ENCODE peak calls at places on chromosomes 11 and 22, in four cellular contexts. M, H, C and T are unnamed samples.

GRCh38 chr11:104490182-104490581 is 326.2 kb upstream of the PDGFD start:
- DNase-seq in C (no peak), M (no peak), H (no peak), T (no peak)

GRCh38 chr11:85118151-85118550 is 509.0 kb downstream of the DLG2 start:
- DNase-seq in H (no peak), C (no peak), M (no peak), T (no peak)

GRCh38 chr22:20436309-20437252 is 1.0 kb downstream of the SCARF2 start:
- DNase-seq in H (no peak), M (peak; percentile 74), C (no peak), T (no peak)

GRCh38 chr11:117484159-117484558 is 156.5 kb downstream of the CEP164 start:
- DNase-seq in C (no peak), M (no peak), H (no peak), T (no peak)

GRCh38 chr11:44556735-44557409 is 8.6 kb upstream of the CD82 start:
- DNase-seq in H (peak; percentile 34), C (peak; percentile 58), M (peak; percentile 70), T (no peak)

GRCh38 chr11:47861762-47862161 is 13.6 kb upstream of the NUP160 start:
- DNase-seq in C (peak; percentile 17), M (no peak), H (no peak), T (no peak)

GRCh38 chr11:66607126-66607834 is 9.2 kb upstream of the RBM14 start:
- DNase-seq in M (no peak), C (no peak), H (no peak), T (no peak)

GRCh38 chr11:20887137-20887536 is 217.8 kb downstream of the NELL1 start:
- DNase-seq in H (no peak), M (no peak), C (no peak), T (no peak)

GRCh38 chr11:122100222-122101080 is 15.6 kb downstream of the BLID start:
- DNase-seq in C (no peak), M (peak; percentile 77), H (no peak), T (no peak)

GRCh38 chr11:132142554-132142953 is 772.1 kb downstream of the NTM start:
- DNase-seq in C (no peak), H (no peak), M (no peak), T (no peak)

GRCh38 chr11:110376711-110377324 is 52.9 kb upstream of the FDX1 start:
- DNase-seq in H (no peak), M (peak; percentile 94), C (peak; percentile 51), T (peak; percentile 23)

GRCh38 chr11:122115520-122116343 is at the start of gene BLID:
- DNase-seq in C (no peak), H (no peak), M (peak; percentile 64), T (no peak)

GRCh38 chr11:134452026-134452848 is 40.2 kb upstream of the B3GAT1 start:
- DNase-seq in H (no peak), C (no peak), M (no peak), T (no peak)

GRCh38 chr11:70736937-70737640 is 338.8 kb downstream of the CTTN start:
- DNase-seq in M (no peak), H (no peak), C (no peak), T (no peak)

GRCh38 chr22:46338636-46339035 is 3.1 kb downstream of the TRMU start:
- DNase-seq in H (no peak), M (no peak), C (no peak), T (no peak)

GRCh38 chr11:128260398-128260797 is 327.0 kb downstream of the ETS1 start:
- DNase-seq in M (no peak), H (no peak), C (no peak), T (no peak)

GRCh38 chr11:20647976-20648565 is 21.3 kb upstream of the NELL1 start:
- DNase-seq in H (no peak), M (peak; percentile 66), C (peak; percentile 28), T (peak; percentile 29)

GRCh38 chr11:45801723-45802315 is 3.1 kb upstream of the SLC35C1 start:
- DNase-seq in M (no peak), H (no peak), C (no peak), T (no peak)

GRCh38 chr11:17931595-17931994 is 81.3 kb downstream of the SERGEF start:
- DNase-seq in M (no peak), H (no peak), C (no peak), T (no peak)

GRCh38 chr22:42803454-42803853 is 53.6 kb downstream of the ARFGAP3 start:
- DNase-seq in H (no peak), C (no peak), M (no peak), T (no peak)

GRCh38 chr11:74283580-74284180 is 27.8 kb downstream of the P4HA3 start:
- DNase-seq in H (no peak), M (no peak), C (no peak), T (no peak)

GRCh38 chr11:28799316-28799715 is 691.1 kb downstream of the METTL15 start:
- DNase-seq in H (no peak), M (no peak), C (no peak), T (no peak)

GRCh38 chr22:35409783-35410662 is 10.1 kb downstream of the MCM5 start:
- DNase-seq in C (no peak), M (no peak), H (no peak), T (peak; percentile 71)